ENCODE peak calls at places on chromosomes 6 and 20, in four cellular contexts. I is H9, C is mesendoderm, S is H1. U is an unnamed sample.

GRCh38 chr6:73704260-73704659 is 8.3 kb downstream of the CD109 start:
- DNase-seq in I (no peak), C (peak; percentile 29), S (no peak), U (peak; percentile 98)

GRCh38 chr6:55663914-55664313 is 84.9 kb upstream of the HMGCLL1 start:
- DNase-seq in I (no peak), C (no peak), S (no peak), U (no peak)

GRCh38 chr20:38631155-38632022 is 29.8 kb downstream of the ARHGAP40 start:
- DNase-seq in I (no peak), C (no peak), S (no peak), U (no peak)

GRCh38 chr20:17674722-17675518 is 7.1 kb downstream of the RRBP1 start:
- DNase-seq in I (no peak), C (no peak), S (no peak), U (no peak)

GRCh38 chr20:17621229-17621968 is 51.5 kb downstream of the DSTN start:
- DNase-seq in I (peak; percentile 20), C (no peak), S (no peak), U (no peak)

GRCh38 chr20:878511-879307 is 37.4 kb downstream of the ANGPT4 start:
- DNase-seq in I (no peak), C (peak; percentile 53), S (no peak), U (peak; percentile 28)

GRCh38 chr6:168871535-168872106 is 382.0 kb downstream of the THBS2 start:
- DNase-seq in I (no peak), C (no peak), S (no peak), U (no peak)

GRCh38 chr6:116205318-116205717 is 48.6 kb downstream of the TSPYL4 start:
- DNase-seq in I (no peak), C (no peak), S (no peak), U (no peak)

GRCh38 chr20:11922561-11922960 is 4.9 kb downstream of the BTBD3 start:
- DNase-seq in I (no peak), C (no peak), S (no peak), U (no peak)

GRCh38 chr6:106122306-106122940 is 36.3 kb downstream of the PRDM1 start:
- DNase-seq in I (no peak), C (no peak), S (no peak), U (no peak)

GRCh38 chr6:155628315-155628714 is 172.7 kb upstream of the NOX3 start:
- DNase-seq in I (no peak), C (no peak), S (no peak), U (no peak)

GRCh38 chr6:79188101-79188500 is 46.4 kb downstream of the HMGN3 start:
- DNase-seq in I (no peak), C (no peak), S (no peak), U (no peak)

GRCh38 chr6:44053760-44054556 is 73.3 kb downstream of the MRPL14 start:
- DNase-seq in I (no peak), C (peak; percentile 94), S (no peak), U (peak; percentile 89)

GRCh38 chr6:44051516-44051915 is 75.7 kb downstream of the MRPL14 start:
- DNase-seq in I (no peak), C (no peak), S (no peak), U (peak; percentile 91)

GRCh38 chr6:44054635-44055559 is 72.4 kb downstream of the MRPL14 start:
- DNase-seq in I (no peak), C (no peak), S (no peak), U (peak; percentile 74)

GRCh38 chr6:44052419-44053011 is 74.7 kb downstream of the MRPL14 start:
- DNase-seq in I (peak; percentile 57), C (peak; percentile 79), S (no peak), U (peak; percentile 79)

GRCh38 chr6:44053106-44053756 is 74.0 kb downstream of the MRPL14 start:
- DNase-seq in I (no peak), C (no peak), S (no peak), U (no peak)
- H2BK5ac ChIP-seq in I (no peak overlapping the region), C (no peak overlapping the region), S (no peak overlapping the region), U (no peak overlapping the region)

GRCh38 chr6:167210375-167211295 is 52.9 kb upstream of the GPR31 start:
- DNase-seq in I (no peak), C (peak; percentile 83), S (no peak), U (no peak)
- H2AK5ac ChIP-seq in I (no peak overlapping the region), C (no peak overlapping the region), S (peak overlapping the region; percentile 53), U (no peak overlapping the region)

DNA sequence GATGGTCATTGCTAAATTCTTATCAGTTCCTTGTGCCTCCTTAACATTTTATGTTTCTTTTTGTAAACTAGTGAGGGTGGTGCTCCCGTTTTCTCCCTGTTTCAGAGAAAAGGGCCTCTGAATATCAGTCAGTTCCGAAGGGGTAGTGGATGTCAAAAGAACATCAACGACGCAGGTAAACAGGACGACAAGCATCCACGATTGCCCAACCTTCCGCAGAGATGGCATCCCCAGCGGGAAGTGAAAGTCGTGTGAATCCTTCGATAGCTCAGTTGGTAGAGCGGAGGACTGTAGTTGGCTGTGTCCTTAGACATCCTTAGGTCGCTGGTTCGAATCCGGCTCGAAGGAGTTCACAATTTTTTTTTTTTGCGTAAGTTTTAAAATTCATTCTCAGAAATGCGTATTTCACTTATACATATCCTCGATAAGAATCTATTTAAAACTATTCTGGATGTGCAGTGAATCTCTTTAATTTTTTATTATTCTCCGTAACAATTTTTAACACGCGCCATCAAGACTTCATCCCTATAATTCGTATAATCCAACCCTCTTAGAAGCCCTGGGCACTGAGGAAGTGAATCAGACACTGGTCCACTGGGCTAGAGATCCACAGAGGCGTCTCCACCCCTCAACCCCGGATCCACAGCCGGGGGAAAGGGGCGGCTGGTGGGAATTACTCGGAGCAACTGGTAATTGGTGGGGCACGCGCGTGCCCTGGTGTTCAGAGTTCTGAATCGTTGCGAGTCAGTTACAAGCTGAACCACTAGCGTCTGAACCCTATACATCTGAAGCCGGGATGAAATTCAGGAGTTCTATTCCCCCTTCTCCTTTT is 27.9 kb upstream of the ABT1 start:
- DNase-seq in I (peak; percentile 92), C (peak; percentile 94), S (peak; percentile 91), U (peak; percentile 93)
- H2BK5ac ChIP-seq in I (no peak overlapping the region), C (no peak overlapping the region), S (no peak overlapping the region), U (no peak overlapping the region)

GRCh38 chr6:43910149-43910637 is 140.2 kb downstream of the VEGFA start:
- DNase-seq in I (no peak), C (no peak), S (no peak), U (no peak)

GRCh38 chr6:43909474-43910148 is 139.6 kb downstream of the VEGFA start:
- DNase-seq in I (no peak), C (no peak), S (no peak), U (no peak)

GRCh38 chr6:43911625-43912577 is 141.9 kb downstream of the VEGFA start:
- DNase-seq in I (no peak), C (peak; percentile 86), S (peak; percentile 36), U (no peak)

GRCh38 chr6:43911354-43911624 is 141.3 kb downstream of the VEGFA start:
- DNase-seq in I (no peak), C (no peak), S (no peak), U (peak; percentile 25)

GRCh38 chr6:43910638-43911353 is 140.8 kb downstream of the VEGFA start:
- DNase-seq in I (no peak), C (peak; percentile 88), S (no peak), U (peak; percentile 82)
- H2AK5ac ChIP-seq in I (no peak overlapping the region), C (no peak overlapping the region), S (no peak overlapping the region), U (no peak overlapping the region)

DNA sequence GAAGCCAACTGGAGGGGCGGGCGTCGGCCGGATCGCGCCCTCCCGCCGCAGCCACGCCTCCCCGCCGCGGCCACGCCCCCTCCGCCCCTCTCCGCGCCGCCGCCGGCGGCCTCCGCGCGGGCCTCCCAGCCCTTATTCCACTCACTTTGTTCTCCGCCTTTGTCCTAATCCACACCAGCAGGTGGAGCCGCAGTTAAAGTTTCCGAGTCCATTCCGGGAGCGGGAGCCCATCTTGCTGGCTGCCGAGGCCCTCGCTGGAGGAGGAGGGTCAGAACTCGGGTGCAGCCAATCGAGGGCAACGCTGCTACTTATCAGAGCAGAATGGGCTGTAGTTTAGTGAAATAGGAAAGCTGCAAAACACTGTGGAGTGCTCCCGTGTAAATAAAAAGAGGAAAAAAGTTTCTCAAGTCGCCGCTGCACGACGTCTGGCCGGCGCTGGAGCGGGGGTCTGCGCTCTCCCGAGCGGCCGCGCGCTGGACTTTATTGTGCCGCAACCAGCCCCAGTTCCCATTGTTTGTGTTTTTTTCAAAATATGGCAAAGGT is at the start of gene ASF1A:
- DNase-seq in I (peak; percentile 96), C (peak; percentile 99), S (peak; percentile 92), U (peak; percentile 99)
- H2BK5ac ChIP-seq in I (peak within 1 kb of the TSS; percentile 80), C (peak within 1 kb of the TSS; percentile 71), S (peak within 1 kb of the TSS; percentile 80), U (peak within 1 kb of the TSS; percentile 92)

DNA sequence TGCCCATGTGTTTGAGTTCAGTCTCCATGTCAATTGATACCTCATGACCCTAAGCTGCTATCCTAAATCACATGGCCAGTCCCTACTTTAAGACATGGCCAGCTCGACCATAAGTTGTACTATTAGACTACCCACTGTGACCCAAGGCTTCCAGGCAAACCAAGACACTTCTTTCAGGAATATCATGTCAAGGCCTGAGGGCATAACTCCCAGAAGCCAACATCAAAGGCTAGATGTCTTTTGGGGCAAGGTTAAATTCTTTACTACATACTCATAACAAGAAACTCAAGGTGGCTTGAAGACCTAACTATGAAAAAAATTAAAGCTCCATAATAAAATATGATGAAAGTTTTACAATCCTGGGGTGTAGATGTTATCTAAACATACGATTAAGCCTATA is 228.3 kb upstream of the PRND start:
- DNase-seq in I (no peak), C (no peak), S (no peak), U (no peak)
- H2AK5ac ChIP-seq in I (no peak overlapping the region), C (no peak overlapping the region), S (no peak overlapping the region), U (no peak overlapping the region)

GRCh38 chr6:35091353-35092083 is 49.6 kb downstream of the TCP11 start:
- DNase-seq in I (no peak), C (no peak), S (no peak), U (peak; percentile 7)
- H2BK5ac ChIP-seq in I (no peak overlapping the region), C (no peak overlapping the region), S (peak overlapping the region; percentile 8), U (no peak overlapping the region)

GRCh38 chr20:62716198-62716940 is 7.7 kb downstream of the NTSR1 start:
- DNase-seq in I (no peak), C (no peak), S (no peak), U (no peak)

GRCh38 chr20:62716941-62717310 is 8.3 kb downstream of the NTSR1 start:
- DNase-seq in I (no peak), C (no peak), S (no peak), U (no peak)

GRCh38 chr20:62721511-62722197 is 13.0 kb downstream of the NTSR1 start:
- DNase-seq in I (no peak), C (no peak), S (no peak), U (no peak)

GRCh38 chr20:62717933-62718332 is 9.3 kb downstream of the NTSR1 start:
- DNase-seq in I (no peak), C (no peak), S (no peak), U (no peak)

GRCh38 chr20:62719250-62719945 is 10.8 kb downstream of the NTSR1 start:
- DNase-seq in I (no peak), C (no peak), S (no peak), U (no peak)
- H2AK5ac ChIP-seq in I (no peak overlapping the region), C (no peak overlapping the region), S (no peak overlapping the region), U (no peak overlapping the region)

DNA sequence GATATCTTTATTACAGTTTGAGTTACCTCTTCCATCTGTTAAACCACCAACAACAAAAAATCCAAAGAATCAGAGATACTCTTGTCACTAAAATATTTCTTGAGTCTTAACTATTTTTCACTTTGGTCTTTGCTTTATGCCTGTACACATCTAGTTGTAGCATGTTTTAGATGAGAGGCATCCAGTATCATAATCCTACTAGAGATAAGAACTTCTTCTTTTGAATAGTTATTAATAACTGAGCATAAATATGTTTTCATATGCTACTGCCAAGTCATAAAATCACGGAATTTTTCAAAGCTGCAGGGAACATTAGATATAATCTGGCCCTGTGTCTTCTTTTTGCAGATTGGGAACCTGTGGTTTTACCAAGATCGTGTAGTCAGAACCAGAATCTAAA is 55.3 kb downstream of the STK4 start:
- DNase-seq in I (no peak), C (no peak), S (no peak), U (no peak)
- H2BK5ac ChIP-seq in I (no peak overlapping the region), C (no peak overlapping the region), S (no peak overlapping the region), U (no peak overlapping the region)

U was measured in mesenchymal stem cell.